ENCODE peak calls at places on chromosomes 16 and 17, in six cellular contexts. One of them, this sample, is unnamed.

GRCh38 chr17:69773081-69773480 is 301.9 kb upstream of the KCNJ16 start:
- DNase-seq in A549: no peak
- DNase-seq in stomach: no peak
- DNase-seq in astrocyte: peak; percentile 86
- DNase-seq in ovary: no peak
- DNase-seq in cardiac muscle cell: no peak
- DNase-seq in this sample: no peak

GRCh38 chr16:15648135-15648730 is 1.8 kb upstream of the NDE1 start:
- DNase-seq in astrocyte: no peak
- DNase-seq in ovary: no peak
- DNase-seq in A549: no peak
- DNase-seq in cardiac muscle cell: no peak
- DNase-seq in stomach: no peak
- DNase-seq in this sample: no peak

GRCh38 chr16:49365711-49366509 is 7.7 kb upstream of the C16orf78 start:
- DNase-seq in cardiac muscle cell: no peak
- DNase-seq in stomach: no peak
- DNase-seq in astrocyte: no peak
- DNase-seq in ovary: no peak
- DNase-seq in A549: no peak
- DNase-seq in this sample: no peak

GRCh38 chr16:87132361-87133014 is 184.7 kb downstream of the C16orf95 start:
- DNase-seq in stomach: no peak
- DNase-seq in A549: no peak
- DNase-seq in astrocyte: peak; percentile 75
- DNase-seq in cardiac muscle cell: peak; percentile 75
- DNase-seq in ovary: no peak
- DNase-seq in this sample: peak; percentile 50

GRCh38 chr16:4862639-4863038 is 15.4 kb downstream of the UBN1 start:
- DNase-seq in A549: no peak
- DNase-seq in astrocyte: no peak
- DNase-seq in cardiac muscle cell: no peak
- DNase-seq in ovary: no peak
- DNase-seq in stomach: peak; percentile 50
- DNase-seq in this sample: no peak

GRCh38 chr17:21289902-21290571 is 5.5 kb downstream of the MAP2K3 start:
- DNase-seq in cardiac muscle cell: peak; percentile 20
- DNase-seq in ovary: no peak
- DNase-seq in astrocyte: no peak
- DNase-seq in A549: no peak
- DNase-seq in stomach: no peak
- DNase-seq in this sample: no peak

GRCh38 chr17:67520916-67521772 is 144.1 kb downstream of the PITPNC1 start:
- DNase-seq in stomach: no peak
- DNase-seq in astrocyte: no peak
- DNase-seq in A549: no peak
- DNase-seq in ovary: no peak
- DNase-seq in cardiac muscle cell: no peak
- DNase-seq in this sample: no peak

GRCh38 chr17:29585080-29585751 is 4.2 kb downstream of the GIT1 start:
- DNase-seq in stomach: no peak
- DNase-seq in astrocyte: peak; percentile 10
- DNase-seq in A549: no peak
- DNase-seq in ovary: no peak
- DNase-seq in cardiac muscle cell: peak; percentile 45
- DNase-seq in this sample: no peak

GRCh38 chr17:40307691-40308289 is 1.2 kb upstream of the RARA start:
- DNase-seq in astrocyte: no peak
- DNase-seq in ovary: no peak
- DNase-seq in stomach: no peak
- DNase-seq in A549: no peak
- DNase-seq in cardiac muscle cell: peak; percentile 67
- DNase-seq in this sample: no peak

GRCh38 chr16:19468300-19468699 is 50.6 kb downstream of the TMC5 start:
- DNase-seq in cardiac muscle cell: no peak
- DNase-seq in ovary: no peak
- DNase-seq in A549: no peak
- DNase-seq in stomach: no peak
- DNase-seq in astrocyte: no peak
- DNase-seq in this sample: no peak

GRCh38 chr17:65547253-65547670 is 14.2 kb downstream of the AXIN2 start:
- DNase-seq in ovary: no peak
- DNase-seq in cardiac muscle cell: no peak
- DNase-seq in A549: no peak
- DNase-seq in stomach: peak; percentile 73
- DNase-seq in astrocyte: peak; percentile 77
- DNase-seq in this sample: no peak

GRCh38 chr16:19601083-19601976 is 45.8 kb downstream of the VPS35L start:
- DNase-seq in stomach: no peak
- DNase-seq in A549: peak; percentile 41
- DNase-seq in astrocyte: no peak
- DNase-seq in cardiac muscle cell: peak; percentile 67
- DNase-seq in ovary: peak; percentile 49
- DNase-seq in this sample: no peak

GRCh38 chr17:3838206-3838605 is 7.8 kb downstream of the NCBP3 start:
- DNase-seq in astrocyte: no peak
- DNase-seq in stomach: peak; percentile 66
- DNase-seq in ovary: no peak
- DNase-seq in cardiac muscle cell: no peak
- DNase-seq in A549: no peak
- DNase-seq in this sample: no peak

GRCh38 chr16:84003001-84003400 is 35.0 kb downstream of the NECAB2 start:
- DNase-seq in astrocyte: no peak
- DNase-seq in ovary: no peak
- DNase-seq in stomach: no peak
- DNase-seq in A549: no peak
- DNase-seq in cardiac muscle cell: no peak
- DNase-seq in this sample: no peak

GRCh38 chr16:58684001-58684353 is 593 bp downstream of the SLC38A7 start:
- DNase-seq in ovary: no peak
- DNase-seq in A549: no peak
- DNase-seq in astrocyte: peak; percentile 14
- DNase-seq in stomach: no peak
- DNase-seq in cardiac muscle cell: peak; percentile 36
- DNase-seq in this sample: no peak

GRCh38 chr17:6208608-6209180 is 138.5 kb downstream of the WSCD1 start:
- DNase-seq in cardiac muscle cell: no peak
- DNase-seq in ovary: no peak
- DNase-seq in stomach: no peak
- DNase-seq in A549: no peak
- DNase-seq in astrocyte: no peak
- DNase-seq in this sample: no peak

GRCh38 chr17:48194097-48194550 is 86.6 kb downstream of the SNX11 start:
- DNase-seq in cardiac muscle cell: no peak
- DNase-seq in astrocyte: peak; percentile 80
- DNase-seq in stomach: no peak
- DNase-seq in ovary: no peak
- DNase-seq in A549: no peak
- DNase-seq in this sample: no peak

GRCh38 chr17:12545877-12546513 is 119.7 kb upstream of the MYOCD start:
- DNase-seq in A549: peak; percentile 55
- DNase-seq in astrocyte: peak; percentile 26
- DNase-seq in stomach: no peak
- DNase-seq in ovary: peak; percentile 22
- DNase-seq in cardiac muscle cell: peak; percentile 71
- DNase-seq in this sample: no peak

GRCh38 chr17:70642059-70642458 is 472.7 kb downstream of the KCNJ2 start:
- DNase-seq in A549: no peak
- DNase-seq in astrocyte: no peak
- DNase-seq in ovary: no peak
- DNase-seq in stomach: no peak
- DNase-seq in cardiac muscle cell: no peak
- DNase-seq in this sample: no peak

GRCh38 chr17:28865946-28866752 is 11.3 kb downstream of the ERAL1 start:
- DNase-seq in cardiac muscle cell: peak; percentile 14
- DNase-seq in A549: no peak
- DNase-seq in stomach: no peak
- DNase-seq in ovary: no peak
- DNase-seq in astrocyte: no peak
- DNase-seq in this sample: no peak

GRCh38 chr17:31112001-31112661 is 17.4 kb downstream of the NF1 start:
- DNase-seq in ovary: no peak
- DNase-seq in cardiac muscle cell: no peak
- DNase-seq in astrocyte: no peak
- DNase-seq in stomach: no peak
- DNase-seq in A549: no peak
- DNase-seq in this sample: no peak

GRCh38 chr17:73718362-73718761 is 74.1 kb upstream of the SDK2 start:
- DNase-seq in astrocyte: no peak
- DNase-seq in ovary: no peak
- DNase-seq in stomach: no peak
- DNase-seq in cardiac muscle cell: no peak
- DNase-seq in A549: no peak
- DNase-seq in this sample: no peak

GRCh38 chr17:77404812-77405581 is 264.2 kb downstream of the SEC14L1 start:
- DNase-seq in stomach: peak; percentile 56
- DNase-seq in cardiac muscle cell: peak; percentile 68
- DNase-seq in astrocyte: peak; percentile 75
- DNase-seq in ovary: no peak
- DNase-seq in A549: no peak
- DNase-seq in this sample: peak; percentile 78

GRCh38 chr16:12917653-12918052 is 16.3 kb downstream of the SHISA9 start:
- DNase-seq in A549: peak; percentile 27
- DNase-seq in astrocyte: no peak
- DNase-seq in stomach: no peak
- DNase-seq in cardiac muscle cell: no peak
- DNase-seq in ovary: no peak
- DNase-seq in this sample: no peak

GRCh38 chr16:82639666-82640336 is 13.0 kb downstream of the CDH13 start:
- DNase-seq in astrocyte: peak; percentile 41
- DNase-seq in stomach: peak; percentile 62
- DNase-seq in cardiac muscle cell: peak; percentile 78
- DNase-seq in A549: peak; percentile 22
- DNase-seq in ovary: no peak
- DNase-seq in this sample: peak; percentile 69

GRCh38 chr16:29900102-29900887 is at the start of gene ASPHD1:
- DNase-seq in cardiac muscle cell: peak; percentile 92
- DNase-seq in ovary: peak; percentile 82
- DNase-seq in A549: peak; percentile 87
- DNase-seq in astrocyte: peak; percentile 78
- DNase-seq in stomach: peak; percentile 84
- DNase-seq in this sample: peak; percentile 90

GRCh38 chr16:29898135-29898534 is 1.2 kb downstream of the SEZ6L2 start:
- DNase-seq in astrocyte: no peak
- DNase-seq in A549: no peak
- DNase-seq in stomach: no peak
- DNase-seq in ovary: no peak
- DNase-seq in cardiac muscle cell: no peak
- DNase-seq in this sample: no peak

GRCh38 chr16:29898786-29899515 is 399 bp downstream of the SEZ6L2 start:
- DNase-seq in ovary: no peak
- DNase-seq in stomach: peak; percentile 71
- DNase-seq in cardiac muscle cell: no peak
- DNase-seq in A549: peak; percentile 58
- DNase-seq in astrocyte: peak; percentile 12
- DNase-seq in this sample: peak; percentile 79

GRCh38 chr16:29900888-29901606 is 759 bp downstream of the ASPHD1 start:
- DNase-seq in A549: no peak
- DNase-seq in stomach: peak; percentile 25
- DNase-seq in ovary: no peak
- DNase-seq in cardiac muscle cell: no peak
- DNase-seq in astrocyte: peak; percentile 13
- DNase-seq in this sample: no peak

GRCh38 chr16:29899516-29900101 is at the start of gene SEZ6L2:
- DNase-seq in A549: peak; percentile 89
- DNase-seq in cardiac muscle cell: peak; percentile 97
- DNase-seq in ovary: no peak
- DNase-seq in stomach: peak; percentile 89
- DNase-seq in astrocyte: peak; percentile 88
- DNase-seq in this sample: peak; percentile 89
- TF ChIP-seq CTCF in A549: no peak
- TF ChIP-seq CTCF in cardiac muscle cell: peak; percentile 43
- TF ChIP-seq CTCF in ovary: no peak
- TF ChIP-seq CTCF in stomach: no peak
- TF ChIP-seq CTCF in astrocyte: peak; percentile 13
- TF ChIP-seq CTCF in this sample: no peak

GRCh38 chr16:53805747-53806146 is 101.8 kb downstream of the FTO start:
- DNase-seq in stomach: no peak
- DNase-seq in A549: no peak
- DNase-seq in astrocyte: no peak
- DNase-seq in cardiac muscle cell: no peak
- DNase-seq in ovary: no peak
- DNase-seq in this sample: no peak

GRCh38 chr16:53803451-53803850 is 99.5 kb downstream of the FTO start:
- DNase-seq in ovary: no peak
- DNase-seq in cardiac muscle cell: no peak
- DNase-seq in stomach: no peak
- DNase-seq in A549: no peak
- DNase-seq in astrocyte: no peak
- DNase-seq in this sample: no peak

GRCh38 chr16:53803998-53804397 is 100.0 kb downstream of the FTO start:
- DNase-seq in ovary: no peak
- DNase-seq in astrocyte: no peak
- DNase-seq in cardiac muscle cell: no peak
- DNase-seq in A549: no peak
- DNase-seq in stomach: no peak
- DNase-seq in this sample: no peak

GRCh38 chr16:53805113-53805512 is 101.2 kb downstream of the FTO start:
- DNase-seq in ovary: no peak
- DNase-seq in astrocyte: peak; percentile 35
- DNase-seq in A549: no peak
- DNase-seq in cardiac muscle cell: no peak
- DNase-seq in stomach: no peak
- DNase-seq in this sample: no peak

DNA sequence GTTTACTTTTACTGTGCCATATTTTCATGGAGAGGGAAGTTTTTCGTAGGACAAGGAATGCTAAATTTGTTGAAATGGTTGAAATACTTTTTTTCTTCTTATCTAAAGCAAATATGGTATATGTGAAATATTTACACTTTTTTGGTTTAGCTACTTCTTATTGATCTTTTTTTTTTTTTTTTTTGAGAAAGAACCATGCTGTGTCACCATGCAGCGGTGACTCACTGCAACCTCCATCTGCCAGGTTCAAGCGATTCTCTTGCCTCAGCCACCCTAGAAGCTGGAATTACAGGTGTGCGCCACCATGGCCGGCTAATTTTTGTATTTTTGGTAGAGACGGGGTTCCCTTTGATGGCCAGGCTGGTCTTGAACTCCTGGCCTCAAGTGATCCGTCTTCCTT is 100.5 kb downstream of the FTO start:
- DNase-seq in ovary: no peak
- DNase-seq in cardiac muscle cell: no peak
- DNase-seq in stomach: no peak
- DNase-seq in A549: no peak
- DNase-seq in astrocyte: no peak
- DNase-seq in this sample: no peak
- H3K27ac ChIP-seq in ovary: no peak overlapping the region
- H3K27ac ChIP-seq in cardiac muscle cell: no peak overlapping the region
- H3K27ac ChIP-seq in stomach: no peak overlapping the region
- H3K27ac ChIP-seq in A549: no peak overlapping the region
- H3K27ac ChIP-seq in astrocyte: no peak overlapping the region
- H3K27ac ChIP-seq in this sample: no peak overlapping the region

GRCh38 chr17:17780941-17781590 is 55.7 kb downstream of the SREBF1 start:
- DNase-seq in A549: no peak
- DNase-seq in astrocyte: peak; percentile 77
- DNase-seq in stomach: peak; percentile 52
- DNase-seq in cardiac muscle cell: peak; percentile 87
- DNase-seq in ovary: peak; percentile 67
- DNase-seq in this sample: no peak
- H3K4me3 ChIP-seq in A549: peak overlapping the region; percentile 42
- H3K4me3 ChIP-seq in astrocyte: no peak overlapping the region
- H3K4me3 ChIP-seq in stomach: peak overlapping the region; percentile 55
- H3K4me3 ChIP-seq in cardiac muscle cell: peak overlapping the region; percentile 42
- H3K4me3 ChIP-seq in ovary: peak overlapping the region; percentile 50
- H3K4me3 ChIP-seq in this sample: no peak overlapping the region

GRCh38 chr16:88839026-88839529 is 17.7 kb downstream of the GALNS start:
- DNase-seq in A549: no peak
- DNase-seq in cardiac muscle cell: no peak
- DNase-seq in astrocyte: no peak
- DNase-seq in stomach: no peak
- DNase-seq in ovary: no peak
- DNase-seq in this sample: no peak
- TF ChIP-seq CTCF in A549: no peak
- TF ChIP-seq CTCF in cardiac muscle cell: no peak
- TF ChIP-seq CTCF in astrocyte: no peak
- TF ChIP-seq CTCF in stomach: no peak
- TF ChIP-seq CTCF in ovary: no peak
- TF ChIP-seq CTCF in this sample: no peak

This sample was measured in upper lobe of right lung.